ENCODE peak calls at places on chromosome 19, in seven cellular contexts. E is SW480, Z is AG09319, I is endothelial cell, F is substantia nigra, Q is HEK293T, X is mesenteric fat pad. N is an unnamed sample.

GRCh38 chr19:3506384-3507340 is 551 bp downstream of the FZR1 start:
- DNase-seq in I (peak), Z (no peak), X (no peak), F (no peak), E (no peak), Q (no peak), N (no peak)

GRCh38 chr19:48443262-48443661 is 2.5 kb upstream of the GRWD1 start:
- DNase-seq in F (no peak), E (no peak), X (no peak), Z (no peak), Q (no peak), I (no peak), N (no peak)

GRCh38 chr19:53158119-53158656 is 665 bp downstream of the ZNF347 start:
- DNase-seq in I (peak), E (no peak), F (no peak), Z (peak), Q (no peak), X (no peak), N (no peak)

GRCh38 chr19:28883241-28883693 is 329.7 kb downstream of the UQCRFS1 start:
- DNase-seq in Q (no peak), I (no peak), Z (no peak), E (no peak), F (no peak), X (no peak), N (peak)

GRCh38 chr19:16585808-16586476 is 13.7 kb upstream of the SLC35E1 start:
- DNase-seq in X (no peak), E (no peak), Z (no peak), F (no peak), Q (no peak), I (no peak), N (no peak)

GRCh38 chr19:18700501-18701249 is 17.2 kb downstream of the CRTC1 start:
- DNase-seq in I (peak), F (no peak), E (peak), Q (peak), Z (no peak), X (no peak), N (no peak)

GRCh38 chr19:9075064-9075964 is 11.5 kb upstream of the OR1M1 start:
- DNase-seq in E (peak), X (no peak), Q (peak), I (no peak), Z (peak), F (no peak), N (peak)

GRCh38 chr19:40717325-40717879 is 490 bp downstream of the ITPKC start:
- DNase-seq in E (peak), Q (no peak), X (no peak), I (no peak), Z (no peak), F (no peak), N (no peak)

GRCh38 chr19:48587387-48587786 is 19.2 kb upstream of the SPACA4 start:
- DNase-seq in Q (no peak), I (no peak), F (no peak), X (no peak), Z (no peak), E (no peak), N (no peak)

GRCh38 chr19:19361075-19361594 is 40.5 kb downstream of the MAU2 start:
- DNase-seq in Z (peak), F (peak), X (no peak), E (peak), Q (peak), I (peak), N (peak)

GRCh38 chr19:2962018-2962670 is 15.2 kb upstream of the TLE6 start:
- DNase-seq in F (no peak), E (peak), Q (peak), I (peak), Z (no peak), X (no peak), N (peak)

GRCh38 chr19:17751912-17752273 is 616 bp downstream of the FCHO1 start:
- DNase-seq in Z (no peak), F (no peak), E (no peak), X (no peak), I (no peak), Q (no peak), N (no peak)

GRCh38 chr19:47231215-47232054 is 436 bp upstream of the BBC3 start:
- DNase-seq in Q (peak), I (peak), X (peak), F (peak), E (peak), Z (peak), N (peak)

GRCh38 chr19:4152241-4152998 is 1.0 kb upstream of the CREB3L3 start:
- DNase-seq in F (no peak), Q (no peak), I (no peak), Z (no peak), X (no peak), E (no peak), N (no peak)

GRCh38 chr19:21856751-21857150 is 20.8 kb upstream of the ZNF43 start:
- DNase-seq in Z (no peak), E (no peak), F (no peak), Q (no peak), I (no peak), X (no peak), N (no peak)

GRCh38 chr19:7288977-7289376 is 5.2 kb downstream of the INSR start:
- DNase-seq in X (no peak), F (no peak), Z (no peak), Q (no peak), E (no peak), I (no peak), N (no peak)

GRCh38 chr19:13152356-13152853 is 2.2 kb downstream of the IER2 start:
- DNase-seq in F (no peak), E (no peak), X (no peak), I (no peak), Q (no peak), Z (no peak), N (peak)

GRCh38 chr19:5343848-5344247 is 3.2 kb upstream of the PTPRS start:
- DNase-seq in Z (peak), F (no peak), I (no peak), Q (no peak), E (peak), X (no peak), N (peak)

GRCh38 chr19:33429891-33430673 is 56.6 kb downstream of the CEBPG start:
- DNase-seq in Q (no peak), I (no peak), Z (no peak), X (no peak), E (peak), F (no peak), N (peak)

GRCh38 chr19:50008532-50008931 is 16.6 kb downstream of the VRK3 start:
- DNase-seq in I (peak), F (no peak), X (no peak), Z (no peak), Q (peak), E (no peak), N (peak)

GRCh38 chr19:10797541-10798256 is 38.3 kb downstream of the TMED1 start:
- DNase-seq in I (no peak), Q (no peak), E (peak), X (no peak), Z (no peak), F (no peak), N (no peak)

GRCh38 chr19:46489445-46490272 is 6.0 kb downstream of the PNMA8B start:
- DNase-seq in X (no peak), F (no peak), Q (no peak), E (no peak), I (no peak), Z (no peak), N (no peak)

GRCh38 chr19:45159971-45160324 is 834 bp downstream of the NKPD1 start:
- DNase-seq in Q (no peak), E (no peak), F (no peak), I (no peak), X (no peak), Z (no peak), N (no peak)

GRCh38 chr19:35742121-35742724 is at the start of gene IGFLR1:
- DNase-seq in X (no peak), Z (no peak), F (no peak), I (no peak), E (no peak), Q (no peak), N (no peak)

N was measured in SK-MEL-5.